ENCODE peak calls at places on chromosomes 7 and 10, in seven cellular contexts. P is heart left ventricle, J is psoas muscle, V is suprapubic skin, M is upper lobe of left lung, I is heart right ventricle, Y is left lung. E is an unnamed sample. For H3K4me1, the result is how much of the 10 kb centered on the place peaks cover.

GRCh38 chr10:77872151-77872946 is 54.2 kb downstream of the DLG5 start:
- DNase-seq in Y (no peak), M (no peak), I (no peak), J (peak), P (no peak), V (peak), E (no peak)

GRCh38 chr10:111360260-111360925 is 283.6 kb downstream of the ADRA2A start:
- DNase-seq in V (no peak), P (peak), Y (no peak), J (peak), I (peak), M (no peak), E (peak)

GRCh38 chr10:3429651-3430050 is 257.1 kb upstream of the PITRM1 start:
- DNase-seq in Y (no peak), V (no peak), M (no peak), I (no peak), J (no peak), P (no peak), E (no peak)

GRCh38 chr10:1293636-1294440 is 237.7 kb downstream of the WDR37 start:
- DNase-seq in V (no peak), I (no peak), M (no peak), P (peak), Y (no peak), J (no peak), E (no peak)

GRCh38 chr10:127399635-127400034 is 149.5 kb upstream of the NPS start:
- DNase-seq in V (peak), M (no peak), P (no peak), Y (no peak), I (no peak), J (no peak), E (no peak)

GRCh38 chr10:127736915-127737562 is at the start of gene FOXI2:
- DNase-seq in Y (no peak), V (no peak), P (peak), I (peak), M (peak), J (no peak), E (no peak)

GRCh38 chr7:50656141-50656895 is 91.1 kb upstream of the DDC start:
- DNase-seq in Y (no peak), J (peak), V (peak), M (no peak), I (no peak), P (no peak), E (no peak)

GRCh38 chr10:131125511-131126225 is 185.9 kb downstream of the TCERG1L start:
- DNase-seq in J (no peak), P (no peak), Y (no peak), I (no peak), V (no peak), M (no peak), E (no peak)

GRCh38 chr10:52256832-52257691 is 57.0 kb upstream of the DKK1 start:
- DNase-seq in J (no peak), I (no peak), Y (no peak), V (no peak), M (no peak), P (no peak), E (no peak)

GRCh38 chr10:73131913-73132686 is 21.8 kb downstream of the NUDT13 start:
- DNase-seq in V (no peak), Y (no peak), J (no peak), M (no peak), P (no peak), I (no peak), E (no peak)

GRCh38 chr7:128911441-128912031 is 1.0 kb upstream of the KCP start:
- DNase-seq in P (no peak), M (no peak), J (no peak), Y (no peak), I (peak), V (peak), E (no peak)

DNA sequence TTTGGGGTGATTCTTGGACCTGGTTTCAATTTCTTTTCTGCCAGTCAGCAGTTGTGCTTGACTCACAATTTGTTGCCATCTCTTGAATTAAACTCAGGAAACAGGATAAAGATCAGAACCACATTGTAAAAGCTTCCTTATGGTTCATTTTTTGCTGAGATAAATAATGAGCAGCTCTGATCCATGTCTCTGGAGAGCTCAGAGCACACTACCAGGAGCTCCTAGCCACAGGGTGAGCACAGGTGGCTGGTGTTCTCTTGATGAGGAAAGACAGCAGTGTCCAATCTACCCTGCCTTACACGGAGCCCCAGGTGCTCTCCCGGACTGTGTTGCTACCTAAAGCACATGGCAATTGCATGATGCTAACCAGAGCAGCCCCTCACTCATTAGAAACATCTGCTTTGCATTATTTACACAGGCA is 17.2 kb upstream of the FAM170B start:
- DNase-seq in P (no peak), J (no peak), Y (no peak), M (no peak), I (no peak), V (no peak), E (no peak)
- H3K27ac ChIP-seq in P (no peak), J (no peak), Y (no peak), M (no peak), I (no peak), V (no peak), E (no peak)

DNA sequence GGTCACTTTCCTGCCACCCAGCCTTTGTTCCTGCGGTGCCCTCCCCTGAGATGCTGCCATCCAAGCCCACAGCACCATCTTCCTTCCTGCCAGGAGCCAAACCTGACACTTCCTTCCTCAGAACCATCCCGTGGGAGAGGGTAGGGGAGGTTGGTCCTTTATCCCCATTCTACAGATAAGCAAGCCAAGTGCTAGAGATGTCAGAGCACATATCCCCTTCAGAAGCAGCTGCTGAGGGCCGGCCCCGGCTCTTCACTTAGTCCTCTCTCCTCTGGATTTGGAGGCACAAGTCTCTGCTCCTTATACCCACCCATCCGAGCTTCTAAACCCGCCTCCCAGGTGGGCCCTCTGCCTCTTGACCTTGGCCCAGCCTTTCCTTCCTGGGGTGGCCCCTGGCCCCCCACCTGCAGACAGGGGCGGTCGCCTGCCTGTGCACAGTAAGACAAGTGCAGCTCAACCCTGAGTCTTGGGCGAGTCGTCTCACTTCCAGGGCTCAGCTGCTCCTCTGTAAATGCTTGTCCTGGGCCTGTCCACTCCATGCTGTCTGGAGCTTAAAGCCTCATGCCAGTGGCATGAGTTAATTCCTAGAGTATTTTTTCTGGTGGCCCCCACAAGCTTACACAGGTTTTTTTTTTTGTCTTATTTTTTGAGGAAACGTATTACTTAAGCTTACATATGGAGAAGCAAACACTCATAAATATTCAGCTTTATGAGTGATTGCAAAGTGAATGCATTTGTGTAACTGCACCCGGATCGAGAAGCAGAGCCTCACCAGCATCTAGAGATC is 125.0 kb downstream of the CDH23 start:
- DNase-seq in P (no peak), M (no peak), Y (peak), V (no peak), I (no peak), J (no peak), E (peak)
- H3K4me1 ChIP-seq in P (under half), M (under half), Y (under half), V (under half), I (under half), J (under half), E (under half)

DNA sequence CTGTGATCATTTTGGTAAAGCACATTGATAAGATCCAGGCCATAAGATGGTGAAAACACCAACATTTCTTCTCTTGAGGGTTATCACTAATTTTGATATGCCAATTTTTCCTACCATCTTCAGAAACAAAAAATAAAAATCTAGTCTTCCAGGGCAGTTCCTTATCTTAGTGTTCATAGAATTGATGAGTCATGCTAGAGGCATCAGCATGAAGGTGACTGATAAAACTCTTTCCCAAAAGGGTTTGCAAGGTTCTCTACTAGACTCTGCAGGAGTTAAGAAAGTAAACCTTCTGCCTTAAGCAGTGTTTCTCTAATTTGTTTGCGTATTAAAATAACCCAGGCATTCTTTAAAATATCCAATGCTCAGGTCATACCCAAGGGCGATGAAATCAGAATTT is 483.1 kb upstream of the CNTNAP2 start:
- DNase-seq in M (no peak), Y (no peak), V (no peak), P (no peak), I (no peak), J (no peak), E (peak)
- H3K27ac ChIP-seq in M (no peak), Y (no peak), V (no peak), P (no peak), I (no peak), J (no peak), E (no peak)

DNA sequence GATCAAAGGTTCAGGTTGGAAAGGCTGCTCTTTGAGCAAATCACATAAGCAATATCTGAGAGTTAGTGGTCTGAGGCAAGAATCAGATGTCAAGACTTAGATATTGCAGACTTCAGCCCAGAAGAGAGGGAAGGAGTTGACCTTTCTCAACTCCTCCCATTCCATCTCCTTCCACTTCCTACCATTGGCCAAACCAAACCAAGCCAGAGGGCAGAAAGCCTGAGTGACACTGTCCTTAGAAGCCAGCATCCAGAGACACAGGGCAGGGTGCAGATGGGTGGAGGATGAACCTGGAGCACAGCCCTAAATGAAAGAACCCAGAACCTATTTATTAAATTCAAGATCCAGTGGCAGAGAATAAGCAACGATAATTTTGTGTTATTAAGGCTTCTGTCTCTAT is 180.5 kb downstream of the HIBADH start:
- DNase-seq in I (no peak), M (no peak), P (no peak), J (no peak), V (no peak), Y (no peak), E (no peak)
- H3K4me1 ChIP-seq in I (under half), M (under half), P (under half), J (under half), V (under half), Y (under half), E (under half)

GRCh38 chr10:12726971-12727831 is 274.3 kb downstream of the CCDC3 start:
- DNase-seq in P (no peak), M (peak), Y (no peak), V (no peak), I (no peak), J (no peak), E (peak)
- H3K27ac ChIP-seq in P (no peak), M (no peak), Y (no peak), V (no peak), I (no peak), J (no peak), E (no peak)

GRCh38 chr10:31949266-31949665 is 20.6 kb upstream of the ARHGAP12 start:
- DNase-seq in I (no peak), P (no peak), Y (no peak), M (no peak), J (no peak), V (no peak), E (no peak)
- H3K4me1 ChIP-seq in I (under half), P (under half), Y (under half), M (under half), J (under half), V (under half), E (under half)

GRCh38 chr7:49093218-49093617 is 168.9 kb downstream of the CDC14C start:
- DNase-seq in Y (no peak), M (no peak), V (no peak), P (no peak), I (no peak), J (no peak), E (no peak)

GRCh38 chr7:49094866-49095265 is 170.5 kb downstream of the CDC14C start:
- DNase-seq in J (no peak), M (no peak), I (no peak), P (no peak), Y (no peak), V (no peak), E (no peak)

GRCh38 chr7:49091519-49091918 is 167.2 kb downstream of the CDC14C start:
- DNase-seq in Y (no peak), V (no peak), M (no peak), P (no peak), J (no peak), I (no peak), E (peak)

GRCh38 chr7:49091089-49091488 is 166.7 kb downstream of the CDC14C start:
- DNase-seq in V (no peak), I (no peak), J (no peak), P (no peak), M (no peak), Y (no peak), E (no peak)

GRCh38 chr7:49089717-49090116 is 165.4 kb downstream of the CDC14C start:
- DNase-seq in M (no peak), I (no peak), P (no peak), J (no peak), V (no peak), Y (no peak), E (no peak)
- H3K27ac ChIP-seq in M (no peak), I (no peak), P (no peak), J (no peak), V (no peak), Y (no peak), E (no peak)

GRCh38 chr7:5694221-5694754 is 87.2 kb downstream of the RNF216 start:
- DNase-seq in I (no peak), V (no peak), P (no peak), Y (no peak), J (no peak), M (no peak), E (no peak)
- H3K4me1 ChIP-seq in I (half or more), V (half or more), P (half or more), Y (half or more), J (half or more), M (half or more), E (under half)

GRCh38 chr7:143287935-143288826 is at the start of gene CASP2:
- DNase-seq in V (peak), M (peak), I (peak), P (peak), J (peak), Y (peak), E (peak)

GRCh38 chr7:143290293-143290692 is 2.1 kb downstream of the CASP2 start:
- DNase-seq in P (no peak), I (no peak), M (no peak), J (no peak), Y (no peak), V (no peak), E (no peak)

GRCh38 chr7:143287321-143287934 is 723 bp upstream of the CASP2 start:
- DNase-seq in M (no peak), Y (no peak), V (no peak), J (no peak), I (no peak), P (no peak), E (no peak)

GRCh38 chr7:143288836-143289235 is 685 bp downstream of the CASP2 start:
- DNase-seq in Y (no peak), I (no peak), M (no peak), P (no peak), V (no peak), J (no peak), E (no peak)

GRCh38 chr7:143289421-143289820 is 1.3 kb downstream of the CASP2 start:
- DNase-seq in M (no peak), J (no peak), V (no peak), Y (no peak), I (no peak), P (no peak), E (no peak)
- H3K27ac ChIP-seq in M (peak), J (peak), V (peak), Y (peak), I (peak), P (no peak), E (peak)

E was measured in foreskin keratinocyte.